ENCODE peak calls at places on chromosomes 4 and X, in ten cellular contexts. J is heart left ventricle, U is AG09309, D is GM23338, A is fibroblast of the aortic adventitia, Q is AG04450, B is fibroblast of mammary gland, Z is lower leg skin, E is psoas muscle, L is endodermal cell. I is an unnamed sample.

GRCh38 chr4:142404191-142404611 is 441.9 kb downstream of the INPP4B start:
- DNase-seq in J (peak; percentile 43), U (no peak), D (no peak), A (peak; percentile 71), Q (no peak), B (peak; percentile 85), Z (no peak), E (peak; percentile 33), L (no peak), I (peak; percentile 56)

GRCh38 chrX:20066968-20067708 is 49.6 kb downstream of the MAP7D2 start:
- DNase-seq in J (no peak), U (no peak), D (peak; percentile 50), A (peak; percentile 67), Q (peak; percentile 20), B (peak; percentile 66), Z (no peak), E (no peak), L (no peak), I (peak; percentile 58)

GRCh38 chr4:41385486-41385885 is 128.8 kb downstream of the UCHL1 start:
- DNase-seq in J (no peak), U (no peak), D (no peak), A (no peak), Q (no peak), B (no peak), Z (no peak), E (no peak), L (no peak), I (no peak)

GRCh38 chr4:2694691-2695090 is 61.4 kb downstream of the TNIP2 start:
- DNase-seq in J (no peak), U (no peak), D (no peak), A (no peak), Q (no peak), B (peak; percentile 41), Z (no peak), E (peak; percentile 25), L (no peak), I (peak; percentile 21)

GRCh38 chr4:989722-990471 is 3.1 kb downstream of the IDUA start:
- DNase-seq in J (peak; percentile 18), U (no peak), D (no peak), A (no peak), Q (no peak), B (no peak), Z (no peak), E (no peak), L (no peak), I (no peak)

GRCh38 chrX:17740137-17741122 is 3.1 kb downstream of the SCML1 start:
- DNase-seq in J (no peak), U (no peak), D (no peak), A (no peak), Q (no peak), B (no peak), Z (no peak), E (no peak), L (no peak), I (no peak)

GRCh38 chr4:12615822-12616221 is 868.3 kb downstream of the RAB28 start:
- DNase-seq in J (no peak), U (no peak), D (no peak), A (no peak), Q (no peak), B (no peak), Z (no peak), E (no peak), L (no peak), I (no peak)

GRCh38 chr4:141462361-141462760 is 174.0 kb upstream of the IL15 start:
- DNase-seq in J (no peak), U (no peak), D (no peak), A (no peak), Q (no peak), B (no peak), Z (no peak), E (no peak), L (no peak), I (no peak)

GRCh38 chrX:12804655-12805054 is 13.4 kb downstream of the PRPS2 start:
- DNase-seq in J (no peak), U (no peak), D (no peak), A (no peak), Q (no peak), B (no peak), Z (no peak), E (no peak), L (no peak), I (peak; percentile 41)

DNA sequence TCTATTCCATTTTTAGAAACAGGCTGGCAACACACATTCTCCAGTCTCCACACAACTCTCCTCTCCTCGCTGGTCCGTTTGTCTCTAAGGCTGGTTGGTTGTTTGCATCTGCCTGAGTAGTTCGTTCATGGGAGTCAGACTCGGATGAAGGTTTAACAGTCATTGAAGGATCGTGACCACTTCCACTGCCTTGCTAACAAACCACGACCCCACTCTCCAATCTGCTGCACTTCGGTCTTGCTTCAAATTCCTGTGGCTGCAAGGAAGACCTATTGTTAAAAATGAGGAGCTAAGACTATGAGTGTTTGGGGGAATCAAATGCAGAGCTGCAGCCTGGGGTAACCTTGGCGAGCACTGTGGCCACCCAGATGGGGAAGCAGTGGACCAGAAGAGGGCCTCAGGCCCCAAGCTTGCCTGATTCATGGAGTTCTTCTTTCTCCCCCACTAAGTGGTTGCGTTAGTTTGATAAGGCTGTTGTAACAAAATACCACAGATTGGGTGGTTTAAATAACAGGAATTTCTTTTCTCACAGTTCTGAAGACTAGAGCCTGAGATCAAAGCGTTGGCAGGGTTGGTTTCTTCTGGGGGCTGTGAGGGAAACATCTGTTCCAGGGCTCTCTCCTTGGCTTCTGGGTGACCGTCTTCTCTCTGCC is 105.6 kb upstream of the GATB start:
- DNase-seq in J (no peak), U (peak; percentile 29), D (no peak), A (peak; percentile 49), Q (no peak), B (no peak), Z (no peak), E (no peak), L (no peak), I (no peak)
- TF ChIP-seq CTCF in J (no peak), U (peak; percentile 30), D (peak; percentile 20), A (peak; percentile 24), Q (no peak), B (no peak), Z (no peak), E (no peak), L (no peak), I (no peak)

GRCh38 chr4:140092094-140092820 is 61.7 kb downstream of the MAML3 start:
- DNase-seq in J (peak; percentile 77), U (no peak), D (peak; percentile 78), A (no peak), Q (no peak), B (no peak), Z (peak; percentile 26), E (peak; percentile 27), L (peak; percentile 96), I (no peak)
- H3K4me3 ChIP-seq in J (no peak overlapping the region), U (peak overlapping the region; percentile 23), D (peak overlapping the region; percentile 39), A (peak overlapping the region; percentile 45), Q (peak overlapping the region; percentile 42), B (peak overlapping the region; percentile 36), Z (no peak overlapping the region), E (peak overlapping the region; percentile 62), L (peak overlapping the region; percentile 70), I (peak overlapping the region; percentile 22)

GRCh38 chr4:169720529-169720928 is 37.2 kb downstream of the HPF1 start:
- DNase-seq in J (no peak), U (no peak), D (no peak), A (no peak), Q (no peak), B (no peak), Z (no peak), E (no peak), L (no peak), I (no peak)

GRCh38 chr4:169724251-169724650 is 33.5 kb downstream of the HPF1 start:
- DNase-seq in J (no peak), U (no peak), D (peak; percentile 32), A (peak; percentile 79), Q (no peak), B (peak; percentile 52), Z (no peak), E (no peak), L (no peak), I (no peak)

GRCh38 chr4:169727616-169728015 is 30.1 kb downstream of the HPF1 start:
- DNase-seq in J (no peak), U (no peak), D (no peak), A (no peak), Q (no peak), B (no peak), Z (no peak), E (no peak), L (no peak), I (no peak)

DNA sequence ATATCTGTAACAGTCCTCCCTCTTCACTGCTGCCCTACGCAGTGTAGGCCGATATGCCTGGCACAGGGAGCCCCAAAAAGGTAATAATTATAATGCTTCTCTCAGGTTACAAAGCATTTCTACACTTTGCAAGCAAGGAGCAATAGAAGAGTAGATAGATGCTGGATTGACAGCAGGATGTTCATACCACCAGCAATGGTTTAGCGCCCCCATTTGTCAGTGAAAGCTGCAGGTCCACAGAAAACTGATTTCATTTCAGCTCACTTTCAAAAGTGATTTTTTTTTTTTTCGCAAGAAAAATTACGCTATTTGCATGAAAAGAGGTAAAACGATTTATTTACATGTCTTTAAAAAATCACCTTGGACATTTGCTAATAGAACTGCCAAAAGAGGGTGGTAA is 34.5 kb downstream of the HPF1 start:
- DNase-seq in J (no peak), U (no peak), D (peak; percentile 59), A (no peak), Q (no peak), B (peak; percentile 28), Z (no peak), E (no peak), L (peak; percentile 58), I (peak; percentile 16)
- TF ChIP-seq CTCF in J (no peak), U (peak; percentile 17), D (peak; percentile 75), A (no peak), Q (peak; percentile 39), B (peak; percentile 14), Z (no peak), E (no peak), L (peak; percentile 71), I (peak; percentile 29)

GRCh38 chrX:140509468-140510305 is 4.8 kb upstream of the SOX3 start:
- DNase-seq in J (no peak), U (no peak), D (peak; percentile 37), A (no peak), Q (no peak), B (no peak), Z (no peak), E (no peak), L (peak; percentile 64), I (no peak)

GRCh38 chrX:140508958-140509357 is 4.1 kb upstream of the SOX3 start:
- DNase-seq in J (no peak), U (no peak), D (no peak), A (no peak), Q (no peak), B (no peak), Z (no peak), E (no peak), L (peak; percentile 48), I (no peak)

GRCh38 chrX:140507223-140507981 is 2.5 kb upstream of the SOX3 start:
- DNase-seq in J (no peak), U (no peak), D (no peak), A (no peak), Q (no peak), B (no peak), Z (no peak), E (no peak), L (peak; percentile 46), I (no peak)

GRCh38 chrX:140505421-140506337 is 810 bp upstream of the SOX3 start:
- DNase-seq in J (no peak), U (no peak), D (peak; percentile 65), A (no peak), Q (no peak), B (no peak), Z (no peak), E (no peak), L (peak; percentile 81), I (no peak)

DNA sequence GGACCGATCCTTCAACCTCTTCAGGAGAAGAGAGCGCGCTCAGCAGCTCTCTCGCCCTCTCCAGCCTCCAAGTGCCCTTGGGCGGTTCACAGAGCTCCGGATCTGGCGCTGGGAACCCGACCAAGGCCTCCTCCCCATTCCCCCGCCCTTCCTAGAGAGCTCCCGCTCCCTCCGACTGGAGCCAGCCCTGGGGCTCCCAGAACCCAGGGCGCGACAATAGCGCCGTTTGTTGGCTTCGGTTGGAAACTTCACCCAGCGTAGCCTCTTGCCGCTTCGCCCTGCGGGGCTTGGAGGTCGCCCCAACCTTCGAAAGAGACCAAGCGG is 3.1 kb upstream of the SOX3 start:
- DNase-seq in J (no peak), U (no peak), D (peak; percentile 90), A (no peak), Q (no peak), B (no peak), Z (no peak), E (no peak), L (peak; percentile 93), I (no peak)
- H3K4me3 ChIP-seq in J (no peak overlapping the region), U (no peak overlapping the region), D (peak overlapping the region; percentile 62), A (no peak overlapping the region), Q (no peak overlapping the region), B (no peak overlapping the region), Z (no peak overlapping the region), E (no peak overlapping the region), L (peak overlapping the region; percentile 58), I (no peak overlapping the region)

I was measured in fibroblast of villous mesenchyme.